ENCODE peak calls at places on chromosomes 6 and 20, in nine cellular contexts. D is endothelial cell; L is stimulated activated CD4-positive, alpha-beta T cell treated with anti-CD3 and anti-CD28 coated beads, Interleukin-4, amount 100 ng/mL, for 24 hours; Q is HT1080; Z is GF-D8; X is fibroblast of pulmonary artery; F is lung; M is activated CD4-positive, alpha-beta T cell treated with anti-CD3 and anti-CD28 coated beads for 48 hours; I is iPS-NIHi11. O is an unnamed sample.

GRCh38 chr6:20708367-20709124 is 174.3 kb downstream of the CDKAL1 start:
- DNase-seq in Q (no peak), Z (no peak), X (no peak), M (peak; percentile 38), I (no peak), L (peak; percentile 48), D (no peak), F (no peak), O (no peak)

GRCh38 chr20:6489361-6490154 is 277.9 kb upstream of the BMP2 start:
- DNase-seq in Z (no peak), X (no peak), D (no peak), F (peak; percentile 30), M (no peak), Q (no peak), L (no peak), I (no peak), O (peak; percentile 90)

GRCh38 chr20:32456869-32457421 is 98.8 kb downstream of the ASXL1 start:
- DNase-seq in L (no peak), X (peak; percentile 53), M (no peak), Z (no peak), I (peak; percentile 99), F (no peak), Q (no peak), D (peak; percentile 86), O (no peak)

GRCh38 chr20:59025511-59025910 is 6.3 kb downstream of the TUBB1 start:
- DNase-seq in F (no peak), L (no peak), X (no peak), I (no peak), M (no peak), D (no peak), Z (no peak), Q (no peak), O (no peak)

GRCh38 chr6:164142312-164142711 is 727.8 kb downstream of the QKI start:
- DNase-seq in L (no peak), X (no peak), M (no peak), I (no peak), F (no peak), D (no peak), Z (no peak), Q (no peak), O (no peak)

GRCh38 chr6:133724726-133725125 is 164.2 kb upstream of the TCF21 start:
- DNase-seq in M (no peak), F (no peak), Z (no peak), I (no peak), L (no peak), X (peak; percentile 64), D (no peak), Q (peak; percentile 83), O (no peak)

GRCh38 chr6:106910999-106911949 is 63.3 kb downstream of the CD24 start:
- DNase-seq in L (no peak), Z (peak; percentile 74), Q (no peak), F (no peak), I (no peak), X (no peak), D (peak; percentile 8), M (no peak), O (no peak)

GRCh38 chr6:33621396-33622388 is 570 bp downstream of the ITPR3 start:
- DNase-seq in I (peak; percentile 76), Z (no peak), X (no peak), M (peak; percentile 51), F (peak; percentile 77), L (peak; percentile 37), D (no peak), Q (peak; percentile 68), O (no peak)

GRCh38 chr20:4169360-4170214 is 154.2 kb upstream of the RNF24 start:
- DNase-seq in X (no peak), Q (no peak), F (no peak), Z (no peak), M (no peak), D (no peak), L (no peak), I (no peak), O (no peak)

GRCh38 chr6:7505196-7505699 is 36.2 kb upstream of the DSP start:
- DNase-seq in I (peak; percentile 74), M (peak; percentile 40), D (no peak), Q (peak; percentile 99), L (no peak), F (peak; percentile 41), X (peak; percentile 63), Z (no peak), O (peak; percentile 39)

GRCh38 chr6:131175559-131175958 is 40.3 kb downstream of the AKAP7 start:
- DNase-seq in Z (no peak), X (no peak), Q (no peak), D (no peak), L (no peak), M (no peak), I (no peak), F (no peak), O (no peak)

GRCh38 chr20:5696011-5696559 is 54.1 kb upstream of the SHLD1 start:
- DNase-seq in F (no peak), D (no peak), Q (peak; percentile 64), I (no peak), M (no peak), X (peak; percentile 96), L (no peak), Z (no peak), O (no peak)

GRCh38 chr6:141562801-141563763 is 569.6 kb upstream of the GJE1 start:
- DNase-seq in F (peak; percentile 54), Q (peak; percentile 81), L (peak; percentile 67), I (peak; percentile 54), X (peak; percentile 96), D (peak; percentile 66), M (peak; percentile 59), Z (no peak), O (peak; percentile 40)

GRCh38 chr20:33130553-33130952 is 37.4 kb upstream of the BPIFA2 start:
- DNase-seq in Q (peak; percentile 27), F (peak; percentile 64), D (no peak), I (no peak), L (no peak), M (no peak), Z (no peak), X (no peak), O (no peak)

GRCh38 chr6:2505624-2506023 is 245.1 kb downstream of the MYLK4 start:
- DNase-seq in X (no peak), Q (no peak), M (peak; percentile 30), Z (no peak), D (peak; percentile 39), F (no peak), L (no peak), I (peak; percentile 77), O (no peak)

GRCh38 chr6:40936810-40937209 is 102.2 kb downstream of the UNC5CL start:
- DNase-seq in Q (peak; percentile 94), L (no peak), D (no peak), F (no peak), M (no peak), X (peak; percentile 58), Z (no peak), I (no peak), O (no peak)

GRCh38 chr6:53014034-53014433 is 18.9 kb upstream of the GSTA4 start:
- DNase-seq in D (no peak), L (no peak), I (no peak), Z (no peak), M (no peak), X (peak; percentile 58), F (no peak), Q (no peak), O (no peak)

GRCh38 chr20:62918830-62919229 is 7.5 kb downstream of the DIDO1 start:
- DNase-seq in F (no peak), Z (no peak), M (peak; percentile 68), I (no peak), X (no peak), Q (no peak), L (peak; percentile 55), D (no peak), O (no peak)

GRCh38 chr6:149459761-149460160 is 25.1 kb downstream of the ZC3H12D start:
- DNase-seq in L (no peak), I (no peak), Q (peak; percentile 52), M (no peak), X (no peak), F (no peak), Z (no peak), D (no peak), O (no peak)

GRCh38 chr20:3239026-3239866 is at the start of gene SLC4A11:
- DNase-seq in D (peak; percentile 53), I (peak; percentile 92), F (peak; percentile 52), L (peak; percentile 32), Q (peak; percentile 66), M (peak; percentile 45), Z (no peak), X (peak; percentile 62), O (peak; percentile 21)

GRCh38 chr6:170424634-170425126 is 118.1 kb downstream of the FAM120B start:
- DNase-seq in M (no peak), L (no peak), Q (no peak), Z (no peak), F (no peak), I (no peak), D (no peak), X (no peak), O (no peak)

GRCh38 chr20:33282196-33282934 is 649 bp upstream of the BPIFB1 start:
- DNase-seq in Z (no peak), F (no peak), X (no peak), L (no peak), Q (no peak), M (no peak), I (no peak), D (no peak), O (no peak)

GRCh38 chr6:18444176-18444575 is 57.0 kb downstream of the RNF144B start:
- DNase-seq in M (no peak), Q (no peak), D (no peak), X (no peak), L (no peak), I (no peak), Z (no peak), F (no peak), O (no peak)

GRCh38 chr20:55415567-55416142 is 589.7 kb downstream of the CBLN4 start:
- DNase-seq in F (no peak), Q (peak; percentile 24), M (no peak), L (no peak), X (no peak), D (no peak), Z (no peak), I (peak; percentile 28), O (no peak)

GRCh38 chr20:24422361-24422760 is 47.1 kb upstream of the SYNDIG1 start:
- DNase-seq in Z (no peak), I (no peak), D (no peak), L (no peak), Q (no peak), X (no peak), F (no peak), M (no peak), O (no peak)

GRCh38 chr6:107692351-107692750 is 131.8 kb downstream of the SCML4 start:
- DNase-seq in Z (no peak), I (no peak), Q (peak; percentile 22), X (peak; percentile 81), M (no peak), F (no peak), D (no peak), L (no peak), O (no peak)

GRCh38 chr20:63968928-63969760 is 586 bp downstream of the ZNF512B start:
- DNase-seq in D (peak; percentile 43), Q (no peak), I (peak; percentile 64), Z (no peak), L (peak; percentile 40), M (no peak), X (no peak), F (no peak), O (no peak)

GRCh38 chr6:160931378-160932343 is 59.9 kb upstream of the MAP3K4 start:
- DNase-seq in X (no peak), Q (no peak), Z (no peak), L (no peak), M (no peak), D (no peak), F (no peak), I (no peak), O (no peak)

GRCh38 chr6:78854501-78854900 is 12.8 kb upstream of the IRAK1BP1 start:
- DNase-seq in Z (no peak), L (no peak), F (no peak), D (no peak), I (no peak), X (no peak), Q (no peak), M (no peak), O (no peak)

GRCh38 chr6:144894240-144894639 is 609.1 kb downstream of the UTRN start:
- DNase-seq in D (no peak), I (no peak), F (no peak), M (no peak), Q (no peak), X (no peak), Z (no peak), L (no peak), O (no peak)

GRCh38 chr6:7878401-7878964 is 32.1 kb downstream of the TXNDC5 start:
- DNase-seq in Q (no peak), I (no peak), X (peak; percentile 62), F (no peak), Z (no peak), D (no peak), M (no peak), L (no peak), O (no peak)

O was measured in HL-60.